ENCODE peak calls at places on chromosome 1, in eight cellular contexts. R is neural progenitor cell; N is CD8-positive, alpha-beta T cell; Z is kidney; P is transverse colon; I is endodermal cell; W is psoas muscle; C is BE2C. X is an unnamed sample.

GRCh38 chr1:245837741-245838140 is 669.3 kb downstream of the SMYD3 start:
- DNase-seq in Z (no peak), W (no peak), I (no peak), P (no peak), C (no peak), R (no peak), N (no peak), X (no peak)

GRCh38 chr1:181655756-181656155 is 172.4 kb downstream of the CACNA1E start:
- DNase-seq in C (no peak), I (no peak), Z (no peak), R (no peak), W (no peak), N (no peak), P (no peak), X (no peak)

GRCh38 chr1:241048558-241048957 is 308.4 kb downstream of the RGS7 start:
- DNase-seq in Z (no peak), R (no peak), P (no peak), C (no peak), N (no peak), I (peak; percentile 55), W (no peak), X (no peak)

GRCh38 chr1:11948822-11949458 is 14.4 kb downstream of the PLOD1 start:
- DNase-seq in I (no peak), R (no peak), C (peak; percentile 45), W (no peak), Z (no peak), N (no peak), P (no peak), X (no peak)

GRCh38 chr1:10152709-10153284 is 57.6 kb upstream of the KIF1B start:
- DNase-seq in C (peak; percentile 36), R (peak; percentile 58), Z (no peak), W (no peak), P (peak; percentile 58), I (peak; percentile 91), N (no peak), X (peak; percentile 75)

GRCh38 chr1:7891804-7892203 is 38.9 kb upstream of the UTS2 start:
- DNase-seq in W (no peak), R (no peak), P (no peak), Z (no peak), I (no peak), N (no peak), C (no peak), X (no peak)

GRCh38 chr1:244069499-244069898 is 18.4 kb downstream of the ZBTB18 start:
- DNase-seq in Z (no peak), P (no peak), W (no peak), R (no peak), I (no peak), C (no peak), N (no peak), X (no peak)

GRCh38 chr1:17046043-17046657 is 7.7 kb downstream of the SDHB start:
- DNase-seq in I (no peak), R (peak; percentile 68), P (no peak), N (no peak), C (no peak), Z (no peak), W (no peak), X (no peak)

GRCh38 chr1:233487415-233487814 is 126.5 kb upstream of the KCNK1 start:
- DNase-seq in W (no peak), N (no peak), I (no peak), R (no peak), C (no peak), Z (no peak), P (no peak), X (no peak)

GRCh38 chr1:108712605-108713150 is at the start of gene FNDC7:
- DNase-seq in R (peak; percentile 51), I (peak; percentile 76), P (no peak), W (no peak), C (no peak), Z (no peak), N (no peak), X (no peak)

DNA sequence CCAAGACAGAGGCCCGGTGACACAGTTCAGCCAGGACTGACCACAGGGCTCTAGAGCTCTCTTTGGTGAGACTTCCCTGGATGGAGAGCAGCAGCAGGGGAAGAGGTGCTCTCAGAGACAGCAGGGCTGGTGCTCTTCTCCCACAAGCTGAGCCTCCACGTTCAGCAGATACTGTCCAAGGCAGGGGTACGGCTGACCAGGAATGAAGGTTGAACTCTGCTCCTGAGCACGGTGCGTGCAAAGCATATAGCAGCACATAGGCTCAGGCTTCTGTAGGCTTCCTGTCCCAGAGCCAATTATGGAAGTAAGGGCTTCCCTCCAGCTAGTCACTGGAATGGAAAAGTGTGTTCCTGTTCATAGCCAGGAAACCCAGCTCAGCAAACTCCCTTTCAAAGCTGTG is 23.9 kb downstream of the DMBX1 start:
- DNase-seq in W (peak; percentile 40), R (no peak), C (no peak), I (no peak), P (no peak), N (no peak), Z (peak; percentile 28), X (no peak)
- H3K4me3 ChIP-seq in W (no peak overlapping the region), R (no peak overlapping the region), C (no peak overlapping the region), I (no peak overlapping the region), P (no peak overlapping the region), N (no peak overlapping the region), Z (no peak overlapping the region), X (no peak overlapping the region)

GRCh38 chr1:206060840-206061239 is 7.9 kb downstream of the RHEX start:
- DNase-seq in P (no peak), N (no peak), I (no peak), Z (no peak), W (no peak), R (no peak), C (no peak), X (no peak)
- H3K4me1 ChIP-seq in P (no peaks in the 10 kb centered on the region), N (no peaks in the 10 kb centered on the region), I (no peaks in the 10 kb centered on the region), Z (no peaks in the 10 kb centered on the region), W (no peaks in the 10 kb centered on the region), R (no peaks in the 10 kb centered on the region), C (no peaks in the 10 kb centered on the region), X (no peaks in the 10 kb centered on the region)

GRCh38 chr1:38014724-38015424 is 2.3 kb downstream of the UTP11 start:
- DNase-seq in W (peak; percentile 57), C (no peak), R (no peak), N (no peak), Z (no peak), P (no peak), I (no peak), X (no peak)

GRCh38 chr1:38015978-38016640 is 3.6 kb downstream of the UTP11 start:
- DNase-seq in N (no peak), W (peak; percentile 92), Z (no peak), R (no peak), C (no peak), I (no peak), P (no peak), X (no peak)

GRCh38 chr1:38009841-38010180 is 2.7 kb upstream of the UTP11 start:
- DNase-seq in Z (no peak), C (no peak), R (no peak), N (no peak), W (peak; percentile 57), P (no peak), I (no peak), X (no peak)

GRCh38 chr1:38013027-38013588 is 574 bp downstream of the UTP11 start:
- DNase-seq in P (no peak), R (no peak), I (no peak), W (no peak), Z (no peak), C (no peak), N (no peak), X (no peak)

DNA sequence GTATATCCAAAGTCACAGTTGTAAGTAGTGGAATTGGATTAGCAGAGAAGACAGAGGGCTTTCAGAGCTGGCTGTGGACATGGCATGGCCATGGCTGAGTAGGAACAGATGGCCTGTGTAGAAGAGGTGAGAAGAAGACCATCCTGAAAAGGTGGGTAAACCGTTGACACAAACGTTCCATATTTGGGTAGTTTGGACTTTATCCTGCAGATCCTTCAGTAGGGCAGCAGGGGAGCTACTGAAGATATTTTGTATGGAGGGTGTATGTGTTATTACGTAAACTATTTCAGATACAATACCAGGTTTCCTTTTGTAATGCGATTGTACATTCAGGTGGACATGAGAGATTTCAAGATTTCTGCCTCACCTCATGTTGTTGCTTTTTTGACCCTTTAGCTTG is 1.6 kb downstream of the UTP11 start:
- DNase-seq in W (no peak), P (no peak), N (no peak), I (no peak), Z (no peak), R (no peak), C (no peak), X (no peak)
- TF ChIP-seq CTCF in W (no peak), P (no peak), N (no peak), I (no peak), Z (no peak), R (no peak), C (no peak), X (no peak)

DNA sequence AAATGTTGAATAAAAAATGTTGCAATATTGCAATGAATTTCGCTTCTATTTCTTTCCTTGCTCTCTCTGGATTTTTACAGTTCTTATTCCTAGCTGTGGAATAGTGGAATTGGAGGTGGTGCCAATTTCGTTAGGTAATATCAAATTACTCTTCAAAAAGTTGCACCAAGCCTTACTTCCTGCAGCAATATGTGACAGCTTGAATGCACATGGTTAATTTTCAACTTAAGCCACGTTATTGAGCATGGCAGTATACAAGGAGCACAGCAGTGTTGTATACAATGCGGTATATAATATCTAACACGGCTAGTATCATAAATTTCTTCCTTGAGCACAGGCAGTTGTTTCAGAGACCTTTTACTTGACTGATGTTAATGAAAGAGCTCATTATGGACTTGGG is 152.5 kb downstream of the NOS1AP start:
- DNase-seq in N (no peak), C (no peak), I (no peak), W (no peak), P (no peak), Z (no peak), R (no peak), X (no peak)
- H3K4me3 ChIP-seq in N (no peak overlapping the region), C (no peak overlapping the region), I (no peak overlapping the region), W (no peak overlapping the region), P (no peak overlapping the region), Z (no peak overlapping the region), R (no peak overlapping the region), X (no peak overlapping the region)

GRCh38 chr1:162018418-162018817 is 5.3 kb downstream of the OLFML2B start:
- DNase-seq in W (no peak), Z (peak; percentile 29), R (no peak), N (no peak), I (no peak), C (no peak), P (no peak), X (no peak)
- H3K4me1 ChIP-seq in W (no peaks in the 10 kb centered on the region), Z (peaks cover 10% of the 10 kb centered on the region), R (peaks cover 14% of the 10 kb centered on the region), N (no peaks in the 10 kb centered on the region), I (no peaks in the 10 kb centered on the region), C (peaks cover 3% of the 10 kb centered on the region), P (no peaks in the 10 kb centered on the region), X (no peaks in the 10 kb centered on the region)

GRCh38 chr1:81525085-81525484 is 275.6 kb upstream of the ADGRL2 start:
- DNase-seq in P (no peak), N (no peak), W (no peak), I (no peak), C (no peak), Z (no peak), R (no peak), X (no peak)
- TF ChIP-seq CTCF in P (no peak), N (no peak), W (no peak), I (no peak), C (no peak), Z (no peak), R (no peak), X (no peak)